ENCODE peak calls at places on chromosomes 4 and X, in five cellular contexts. One of them, this sample, is unnamed.

GRCh38 chr4:29005838-29006237 is 1714.3 kb upstream of the PCDH7 start:
- DNase-seq in mammary epithelial cell: no peak
- DNase-seq in neural progenitor cell: no peak
- DNase-seq in fibroblast of lung: no peak
- DNase-seq in mesenchymal stem cell: no peak
- DNase-seq in this sample: no peak

GRCh38 chrX:50827996-50828395 is 14.0 kb upstream of the SHROOM4 start:
- DNase-seq in mammary epithelial cell: peak
- DNase-seq in neural progenitor cell: no peak
- DNase-seq in fibroblast of lung: no peak
- DNase-seq in mesenchymal stem cell: no peak
- DNase-seq in this sample: no peak

GRCh38 chrX:40887476-40887875 is 152.1 kb upstream of the MED14 start:
- DNase-seq in mammary epithelial cell: no peak
- DNase-seq in neural progenitor cell: no peak
- DNase-seq in fibroblast of lung: no peak
- DNase-seq in mesenchymal stem cell: no peak
- DNase-seq in this sample: no peak

GRCh38 chrX:41895826-41896225 is 27.5 kb downstream of the CASK start:
- DNase-seq in mammary epithelial cell: no peak
- DNase-seq in neural progenitor cell: peak
- DNase-seq in fibroblast of lung: peak
- DNase-seq in mesenchymal stem cell: no peak
- DNase-seq in this sample: no peak

GRCh38 chr4:161238033-161238432 is 925.8 kb downstream of the FSTL5 start:
- DNase-seq in mammary epithelial cell: no peak
- DNase-seq in neural progenitor cell: no peak
- DNase-seq in fibroblast of lung: no peak
- DNase-seq in mesenchymal stem cell: no peak
- DNase-seq in this sample: no peak

GRCh38 chr4:19372365-19372764 is 879.3 kb upstream of the SLIT2 start:
- DNase-seq in mammary epithelial cell: no peak
- DNase-seq in neural progenitor cell: no peak
- DNase-seq in fibroblast of lung: no peak
- DNase-seq in mesenchymal stem cell: no peak
- DNase-seq in this sample: no peak

GRCh38 chrX:13933352-13933751 is 96.3 kb downstream of the GEMIN8 start:
- DNase-seq in mammary epithelial cell: no peak
- DNase-seq in neural progenitor cell: no peak
- DNase-seq in fibroblast of lung: no peak
- DNase-seq in mesenchymal stem cell: no peak
- DNase-seq in this sample: no peak

GRCh38 chr4:56804551-56804950 is 16.9 kb downstream of the SPINK2 start:
- DNase-seq in mammary epithelial cell: peak
- DNase-seq in neural progenitor cell: no peak
- DNase-seq in fibroblast of lung: no peak
- DNase-seq in mesenchymal stem cell: peak
- DNase-seq in this sample: no peak

GRCh38 chrX:112008724-112009123 is 73.9 kb downstream of the TRPC5 start:
- DNase-seq in mammary epithelial cell: no peak
- DNase-seq in neural progenitor cell: no peak
- DNase-seq in fibroblast of lung: no peak
- DNase-seq in mesenchymal stem cell: no peak
- DNase-seq in this sample: no peak

GRCh38 chr4:176259330-176260090 is 9.5 kb downstream of the ASB5 start:
- DNase-seq in mammary epithelial cell: peak
- DNase-seq in neural progenitor cell: no peak
- DNase-seq in fibroblast of lung: peak
- DNase-seq in mesenchymal stem cell: peak
- DNase-seq in this sample: no peak

GRCh38 chr4:55103224-55103623 is 22.2 kb downstream of the KDR start:
- DNase-seq in mammary epithelial cell: no peak
- DNase-seq in neural progenitor cell: no peak
- DNase-seq in fibroblast of lung: no peak
- DNase-seq in mesenchymal stem cell: no peak
- DNase-seq in this sample: no peak

GRCh38 chr4:184987493-184988031 is 30.7 kb upstream of the HELT start:
- DNase-seq in mammary epithelial cell: no peak
- DNase-seq in neural progenitor cell: no peak
- DNase-seq in fibroblast of lung: no peak
- DNase-seq in mesenchymal stem cell: no peak
- DNase-seq in this sample: no peak

GRCh38 chr4:142818009-142818408 is 28.1 kb downstream of the INPP4B start:
- DNase-seq in mammary epithelial cell: no peak
- DNase-seq in neural progenitor cell: no peak
- DNase-seq in fibroblast of lung: peak
- DNase-seq in mesenchymal stem cell: no peak
- DNase-seq in this sample: no peak

GRCh38 chr4:141807501-141807900 is 171.1 kb downstream of the IL15 start:
- DNase-seq in mammary epithelial cell: peak
- DNase-seq in neural progenitor cell: no peak
- DNase-seq in fibroblast of lung: peak
- DNase-seq in mesenchymal stem cell: no peak
- DNase-seq in this sample: no peak

GRCh38 chrX:37787353-37787869 is 7.6 kb downstream of the CYBB start:
- DNase-seq in mammary epithelial cell: no peak
- DNase-seq in neural progenitor cell: no peak
- DNase-seq in fibroblast of lung: no peak
- DNase-seq in mesenchymal stem cell: no peak
- DNase-seq in this sample: no peak

GRCh38 chr4:1600811-1601532 is 83.1 kb downstream of the FAM53A start:
- DNase-seq in mammary epithelial cell: no peak
- DNase-seq in neural progenitor cell: no peak
- DNase-seq in fibroblast of lung: no peak
- DNase-seq in mesenchymal stem cell: no peak
- DNase-seq in this sample: no peak

GRCh38 chr4:133565379-133565778 is 416.3 kb downstream of the PCDH10 start:
- DNase-seq in mammary epithelial cell: peak
- DNase-seq in neural progenitor cell: no peak
- DNase-seq in fibroblast of lung: peak
- DNase-seq in mesenchymal stem cell: peak
- DNase-seq in this sample: no peak

GRCh38 chrX:46366597-46367207 is 178.5 kb downstream of the ZNF674 start:
- DNase-seq in mammary epithelial cell: no peak
- DNase-seq in neural progenitor cell: peak
- DNase-seq in fibroblast of lung: no peak
- DNase-seq in mesenchymal stem cell: no peak
- DNase-seq in this sample: no peak

GRCh38 chr4:40736910-40737309 is 12.8 kb upstream of the NSUN7 start:
- DNase-seq in mammary epithelial cell: peak
- DNase-seq in neural progenitor cell: peak
- DNase-seq in fibroblast of lung: peak
- DNase-seq in mesenchymal stem cell: peak
- DNase-seq in this sample: no peak

GRCh38 chrX:18886005-18886343 is 97.9 kb downstream of the PHKA2 start:
- DNase-seq in mammary epithelial cell: no peak
- DNase-seq in neural progenitor cell: no peak
- DNase-seq in fibroblast of lung: no peak
- DNase-seq in mesenchymal stem cell: no peak
- DNase-seq in this sample: no peak

GRCh38 chr4:54585321-54586000 is 72.3 kb upstream of the KIT start:
- DNase-seq in mammary epithelial cell: peak
- DNase-seq in neural progenitor cell: no peak
- DNase-seq in fibroblast of lung: no peak
- DNase-seq in mesenchymal stem cell: peak
- DNase-seq in this sample: no peak

GRCh38 chr4:137417676-137418075 is 114.6 kb downstream of the PCDH18 start:
- DNase-seq in mammary epithelial cell: no peak
- DNase-seq in neural progenitor cell: no peak
- DNase-seq in fibroblast of lung: peak
- DNase-seq in mesenchymal stem cell: no peak
- DNase-seq in this sample: no peak

GRCh38 chrX:97398030-97398551 is 514.4 kb downstream of the RPA4 start:
- DNase-seq in mammary epithelial cell: no peak
- DNase-seq in neural progenitor cell: no peak
- DNase-seq in fibroblast of lung: no peak
- DNase-seq in mesenchymal stem cell: peak
- DNase-seq in this sample: no peak

GRCh38 chr4:70713453-70714026 is 8.2 kb upstream of the RUFY3 start:
- DNase-seq in mammary epithelial cell: no peak
- DNase-seq in neural progenitor cell: no peak
- DNase-seq in fibroblast of lung: no peak
- DNase-seq in mesenchymal stem cell: no peak
- DNase-seq in this sample: no peak

GRCh38 chr4:145044341-145044740 is 53.7 kb downstream of the ANAPC10 start:
- DNase-seq in mammary epithelial cell: no peak
- DNase-seq in neural progenitor cell: no peak
- DNase-seq in fibroblast of lung: no peak
- DNase-seq in mesenchymal stem cell: peak
- DNase-seq in this sample: no peak

GRCh38 chr4:54541426-54542118 is 116.2 kb upstream of the KIT start:
- DNase-seq in mammary epithelial cell: no peak
- DNase-seq in neural progenitor cell: peak
- DNase-seq in fibroblast of lung: no peak
- DNase-seq in mesenchymal stem cell: peak
- DNase-seq in this sample: no peak

GRCh38 chr4:8847764-8848163 is 23.9 kb downstream of the HMX1 start:
- DNase-seq in mammary epithelial cell: no peak
- DNase-seq in neural progenitor cell: peak
- DNase-seq in fibroblast of lung: no peak
- DNase-seq in mesenchymal stem cell: no peak
- DNase-seq in this sample: no peak

GRCh38 chr4:107640157-107640556 is 79.9 kb downstream of the PAPSS1 start:
- DNase-seq in mammary epithelial cell: no peak
- DNase-seq in neural progenitor cell: no peak
- DNase-seq in fibroblast of lung: no peak
- DNase-seq in mesenchymal stem cell: no peak
- DNase-seq in this sample: no peak

GRCh38 chrX:63050225-63050624 is 300.9 kb downstream of the SPIN4 start:
- DNase-seq in mammary epithelial cell: no peak
- DNase-seq in neural progenitor cell: no peak
- DNase-seq in fibroblast of lung: no peak
- DNase-seq in mesenchymal stem cell: no peak
- DNase-seq in this sample: no peak

GRCh38 chr4:124803641-124804040 is 91.1 kb upstream of the ANKRD50 start:
- DNase-seq in mammary epithelial cell: peak
- DNase-seq in neural progenitor cell: no peak
- DNase-seq in fibroblast of lung: peak
- DNase-seq in mesenchymal stem cell: peak
- DNase-seq in this sample: no peak

GRCh38 chr4:159227378-159227777 is 124.5 kb downstream of the RAPGEF2 start:
- DNase-seq in mammary epithelial cell: peak
- DNase-seq in neural progenitor cell: no peak
- DNase-seq in fibroblast of lung: no peak
- DNase-seq in mesenchymal stem cell: peak
- DNase-seq in this sample: no peak

GRCh38 chr4:151887151-151887815 is 126.5 kb upstream of the GATB start:
- DNase-seq in mammary epithelial cell: peak
- DNase-seq in neural progenitor cell: no peak
- DNase-seq in fibroblast of lung: peak
- DNase-seq in mesenchymal stem cell: no peak
- DNase-seq in this sample: no peak

GRCh38 chr4:155678011-155678410 is 11.4 kb downstream of the GUCY1A1 start:
- DNase-seq in mammary epithelial cell: no peak
- DNase-seq in neural progenitor cell: no peak
- DNase-seq in fibroblast of lung: no peak
- DNase-seq in mesenchymal stem cell: no peak
- DNase-seq in this sample: no peak

GRCh38 chr4:155676430-155676825 is 9.8 kb downstream of the GUCY1A1 start:
- DNase-seq in mammary epithelial cell: no peak
- DNase-seq in neural progenitor cell: peak
- DNase-seq in fibroblast of lung: no peak
- DNase-seq in mesenchymal stem cell: peak
- DNase-seq in this sample: peak

GRCh38 chr4:155674669-155675071 is 8.0 kb downstream of the GUCY1A1 start:
- DNase-seq in mammary epithelial cell: no peak
- DNase-seq in neural progenitor cell: no peak
- DNase-seq in fibroblast of lung: no peak
- DNase-seq in mesenchymal stem cell: no peak
- DNase-seq in this sample: no peak

GRCh38 chr4:155673453-155673979 is 6.9 kb downstream of the GUCY1A1 start:
- DNase-seq in mammary epithelial cell: no peak
- DNase-seq in neural progenitor cell: no peak
- DNase-seq in fibroblast of lung: no peak
- DNase-seq in mesenchymal stem cell: no peak
- DNase-seq in this sample: no peak

GRCh38 chr4:155675709-155676429 is 9.2 kb downstream of the GUCY1A1 start:
- DNase-seq in mammary epithelial cell: no peak
- DNase-seq in neural progenitor cell: peak
- DNase-seq in fibroblast of lung: no peak
- DNase-seq in mesenchymal stem cell: peak
- DNase-seq in this sample: peak
- H3K27ac ChIP-seq in mammary epithelial cell: no peak
- H3K27ac ChIP-seq in neural progenitor cell: peak
- H3K27ac ChIP-seq in fibroblast of lung: no peak
- H3K27ac ChIP-seq in mesenchymal stem cell: no peak
- H3K27ac ChIP-seq in this sample: peak

GRCh38 chrX:10922841-10923240 is 188.3 kb upstream of the HCCS start:
- DNase-seq in mammary epithelial cell: no peak
- DNase-seq in neural progenitor cell: no peak
- DNase-seq in fibroblast of lung: no peak
- DNase-seq in mesenchymal stem cell: no peak
- DNase-seq in this sample: no peak
- H3K4me2 ChIP-seq in mammary epithelial cell: no peak
- H3K4me2 ChIP-seq in neural progenitor cell: no peak
- H3K4me2 ChIP-seq in fibroblast of lung: no peak
- H3K4me2 ChIP-seq in mesenchymal stem cell: no peak
- H3K4me2 ChIP-seq in this sample: no peak

GRCh38 chr4:7841071-7841470 is 98.6 kb downstream of the AFAP1 start:
- DNase-seq in mammary epithelial cell: no peak
- DNase-seq in neural progenitor cell: peak
- DNase-seq in fibroblast of lung: no peak
- DNase-seq in mesenchymal stem cell: no peak
- DNase-seq in this sample: no peak

GRCh38 chr4:7839856-7840255 is 99.8 kb downstream of the AFAP1 start:
- DNase-seq in mammary epithelial cell: no peak
- DNase-seq in neural progenitor cell: no peak
- DNase-seq in fibroblast of lung: no peak
- DNase-seq in mesenchymal stem cell: no peak
- DNase-seq in this sample: no peak

GRCh38 chr4:7843831-7844230 is 95.8 kb downstream of the AFAP1 start:
- DNase-seq in mammary epithelial cell: no peak
- DNase-seq in neural progenitor cell: no peak
- DNase-seq in fibroblast of lung: no peak
- DNase-seq in mesenchymal stem cell: no peak
- DNase-seq in this sample: no peak

GRCh38 chr4:7844247-7844991 is 95.2 kb downstream of the AFAP1 start:
- DNase-seq in mammary epithelial cell: peak
- DNase-seq in neural progenitor cell: peak
- DNase-seq in fibroblast of lung: peak
- DNase-seq in mesenchymal stem cell: peak
- DNase-seq in this sample: peak

GRCh38 chr4:7842384-7843279 is 97.0 kb downstream of the AFAP1 start:
- DNase-seq in mammary epithelial cell: peak
- DNase-seq in neural progenitor cell: no peak
- DNase-seq in fibroblast of lung: peak
- DNase-seq in mesenchymal stem cell: peak
- DNase-seq in this sample: no peak
- H3K27ac ChIP-seq in mammary epithelial cell: peak
- H3K27ac ChIP-seq in neural progenitor cell: no peak
- H3K27ac ChIP-seq in fibroblast of lung: peak
- H3K27ac ChIP-seq in mesenchymal stem cell: peak
- H3K27ac ChIP-seq in this sample: no peak

GRCh38 chrX:53685711-53686110 is 808 bp downstream of the HUWE1 start:
- DNase-seq in mammary epithelial cell: no peak
- DNase-seq in neural progenitor cell: no peak
- DNase-seq in fibroblast of lung: no peak
- DNase-seq in mesenchymal stem cell: no peak
- DNase-seq in this sample: no peak
- H3K4me2 ChIP-seq in mammary epithelial cell: peak
- H3K4me2 ChIP-seq in neural progenitor cell: peak
- H3K4me2 ChIP-seq in fibroblast of lung: peak
- H3K4me2 ChIP-seq in mesenchymal stem cell: peak
- H3K4me2 ChIP-seq in this sample: peak